ENCODE peak calls at places on chromosomes 12 and 14, in five cellular contexts. One of them, this sample, is unnamed.

GRCh38 chr14:44979740-44980346 is 17.9 kb downstream of the TOGARAM1 start:
- DNase-seq in endodermal cell: no peak
- DNase-seq in GM13977: no peak
- DNase-seq in Peyer's patch: no peak
- DNase-seq in AG04449: no peak
- DNase-seq in this sample: no peak

GRCh38 chr14:69877492-69877891 is 1.7 kb upstream of the SMOC1 start:
- DNase-seq in AG04449: no peak
- DNase-seq in Peyer's patch: no peak
- DNase-seq in GM13977: peak; percentile 65
- DNase-seq in endodermal cell: no peak
- DNase-seq in this sample: peak; percentile 45

GRCh38 chr12:55707841-55708694 is at the start of gene ITGA7:
- DNase-seq in endodermal cell: peak; percentile 100
- DNase-seq in GM13977: peak; percentile 80
- DNase-seq in Peyer's patch: peak; percentile 59
- DNase-seq in AG04449: no peak
- DNase-seq in this sample: peak; percentile 81

GRCh38 chr12:123269980-123270379 is 1.7 kb downstream of the CDK2AP1 start:
- DNase-seq in GM13977: peak; percentile 50
- DNase-seq in endodermal cell: no peak
- DNase-seq in AG04449: no peak
- DNase-seq in Peyer's patch: no peak
- DNase-seq in this sample: no peak

GRCh38 chr14:68638056-68638816 is 154.6 kb downstream of the ZFP36L1 start:
- DNase-seq in GM13977: no peak
- DNase-seq in Peyer's patch: no peak
- DNase-seq in endodermal cell: peak; percentile 33
- DNase-seq in AG04449: no peak
- DNase-seq in this sample: no peak

GRCh38 chr12:120865094-120865493 is 39.1 kb downstream of the SPPL3 start:
- DNase-seq in GM13977: no peak
- DNase-seq in Peyer's patch: no peak
- DNase-seq in endodermal cell: no peak
- DNase-seq in AG04449: no peak
- DNase-seq in this sample: no peak

GRCh38 chr14:103530390-103530789 is 1.4 kb downstream of the TRMT61A start:
- DNase-seq in Peyer's patch: no peak
- DNase-seq in AG04449: no peak
- DNase-seq in endodermal cell: peak; percentile 91
- DNase-seq in GM13977: no peak
- DNase-seq in this sample: no peak

GRCh38 chr14:59277659-59278058 is 89.2 kb downstream of the DAAM1 start:
- DNase-seq in endodermal cell: no peak
- DNase-seq in AG04449: no peak
- DNase-seq in GM13977: no peak
- DNase-seq in Peyer's patch: no peak
- DNase-seq in this sample: no peak

GRCh38 chr12:42372154-42372791 is 46.3 kb downstream of the PPHLN1 start:
- DNase-seq in GM13977: peak; percentile 38
- DNase-seq in AG04449: peak; percentile 4
- DNase-seq in endodermal cell: peak; percentile 62
- DNase-seq in Peyer's patch: no peak
- DNase-seq in this sample: peak; percentile 46

GRCh38 chr12:29103539-29103974 is 45.5 kb upstream of the FAR2 start:
- DNase-seq in AG04449: no peak
- DNase-seq in endodermal cell: no peak
- DNase-seq in GM13977: peak; percentile 45
- DNase-seq in Peyer's patch: peak; percentile 33
- DNase-seq in this sample: peak; percentile 36

GRCh38 chr12:19482551-19483109 is 43.3 kb downstream of the AEBP2 start:
- DNase-seq in endodermal cell: peak; percentile 83
- DNase-seq in GM13977: peak; percentile 19
- DNase-seq in Peyer's patch: peak; percentile 34
- DNase-seq in AG04449: no peak
- DNase-seq in this sample: peak; percentile 53

GRCh38 chr14:28542040-28542439 is 224.5 kb upstream of the FOXG1 start:
- DNase-seq in endodermal cell: no peak
- DNase-seq in GM13977: no peak
- DNase-seq in Peyer's patch: no peak
- DNase-seq in AG04449: no peak
- DNase-seq in this sample: no peak

GRCh38 chr14:106790189-106791036 is 1264.0 kb downstream of the TMEM121 start:
- DNase-seq in endodermal cell: peak; percentile 64
- DNase-seq in GM13977: peak; percentile 69
- DNase-seq in Peyer's patch: peak; percentile 86
- DNase-seq in AG04449: no peak
- DNase-seq in this sample: peak; percentile 77

GRCh38 chr12:8687846-8688601 is 9.8 kb upstream of the RIMKLB start:
- DNase-seq in GM13977: no peak
- DNase-seq in Peyer's patch: no peak
- DNase-seq in endodermal cell: peak; percentile 82
- DNase-seq in AG04449: no peak
- DNase-seq in this sample: no peak

GRCh38 chr14:93543766-93544165 is 113.0 kb downstream of the UNC79 start:
- DNase-seq in endodermal cell: no peak
- DNase-seq in GM13977: peak; percentile 14
- DNase-seq in AG04449: no peak
- DNase-seq in Peyer's patch: no peak
- DNase-seq in this sample: no peak
- TF ChIP-seq CTCF in endodermal cell: peak; percentile 67
- TF ChIP-seq CTCF in GM13977: peak; percentile 48
- TF ChIP-seq CTCF in AG04449: no peak
- TF ChIP-seq CTCF in Peyer's patch: peak; percentile 5
- TF ChIP-seq CTCF in this sample: peak; percentile 56

DNA sequence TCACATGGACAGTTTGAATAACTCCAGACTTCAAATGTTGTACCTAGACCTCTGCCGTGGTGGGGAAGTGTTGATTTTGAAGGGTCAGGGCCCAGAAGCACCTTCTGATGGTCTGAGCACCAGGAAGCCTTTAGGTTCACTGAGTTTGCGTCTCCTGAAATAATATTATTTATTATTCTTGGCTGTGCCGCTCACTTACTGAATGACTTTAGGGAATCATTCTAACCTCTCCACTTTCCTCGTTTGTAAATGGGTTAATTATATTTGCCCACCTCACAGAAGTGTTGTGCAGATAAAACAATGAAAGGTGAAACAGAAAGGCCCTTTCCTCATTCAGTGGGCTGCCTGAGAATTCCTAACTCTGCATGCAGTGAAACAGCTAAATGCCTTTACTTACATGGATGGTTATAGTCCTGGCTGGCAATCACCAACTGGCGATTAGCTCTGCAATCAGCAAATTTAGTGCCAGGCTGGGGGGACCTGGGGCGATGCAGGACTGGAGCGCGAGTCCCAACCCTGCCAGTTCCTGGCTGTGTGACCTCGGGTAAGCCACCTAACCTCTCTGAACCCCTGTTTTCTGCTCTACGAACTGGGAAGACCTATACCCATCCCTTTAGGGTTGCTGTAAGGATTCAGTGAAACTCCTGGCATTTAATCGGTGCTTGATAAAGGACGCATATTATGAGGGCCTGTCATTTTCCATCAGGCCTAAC is 57.5 kb downstream of the MAP1LC3B2 start:
- DNase-seq in Peyer's patch: no peak
- DNase-seq in endodermal cell: no peak
- DNase-seq in AG04449: no peak
- DNase-seq in GM13977: no peak
- DNase-seq in this sample: no peak
- TF ChIP-seq CTCF in Peyer's patch: no peak
- TF ChIP-seq CTCF in endodermal cell: no peak
- TF ChIP-seq CTCF in AG04449: no peak
- TF ChIP-seq CTCF in GM13977: no peak
- TF ChIP-seq CTCF in this sample: no peak

DNA sequence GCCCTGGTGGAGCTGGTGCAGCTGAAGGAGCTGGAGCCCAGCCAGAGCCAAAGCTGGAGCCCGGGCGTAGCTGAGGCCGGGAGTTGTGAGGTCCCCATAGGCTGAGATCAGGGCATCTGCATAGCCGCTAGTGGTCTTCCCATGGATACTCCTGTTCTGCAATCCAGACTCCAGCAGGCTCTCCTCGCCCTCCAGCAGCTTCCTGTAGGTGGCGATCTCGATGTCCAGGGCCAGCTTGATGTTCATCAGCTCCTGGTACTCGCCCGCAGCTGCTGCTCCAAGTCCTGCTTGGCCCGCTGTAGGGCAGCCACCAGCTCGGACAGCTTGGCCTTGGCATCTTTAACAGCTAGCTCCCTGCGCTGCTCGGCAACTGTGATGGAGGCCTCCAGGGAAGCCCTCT is 966.1 kb downstream of the FSCB start:
- DNase-seq in Peyer's patch: no peak
- DNase-seq in endodermal cell: peak; percentile 91
- DNase-seq in GM13977: no peak
- DNase-seq in AG04449: no peak
- DNase-seq in this sample: no peak
- TF ChIP-seq CTCF in Peyer's patch: no peak
- TF ChIP-seq CTCF in endodermal cell: peak; percentile 80
- TF ChIP-seq CTCF in GM13977: no peak
- TF ChIP-seq CTCF in AG04449: no peak
- TF ChIP-seq CTCF in this sample: no peak

DNA sequence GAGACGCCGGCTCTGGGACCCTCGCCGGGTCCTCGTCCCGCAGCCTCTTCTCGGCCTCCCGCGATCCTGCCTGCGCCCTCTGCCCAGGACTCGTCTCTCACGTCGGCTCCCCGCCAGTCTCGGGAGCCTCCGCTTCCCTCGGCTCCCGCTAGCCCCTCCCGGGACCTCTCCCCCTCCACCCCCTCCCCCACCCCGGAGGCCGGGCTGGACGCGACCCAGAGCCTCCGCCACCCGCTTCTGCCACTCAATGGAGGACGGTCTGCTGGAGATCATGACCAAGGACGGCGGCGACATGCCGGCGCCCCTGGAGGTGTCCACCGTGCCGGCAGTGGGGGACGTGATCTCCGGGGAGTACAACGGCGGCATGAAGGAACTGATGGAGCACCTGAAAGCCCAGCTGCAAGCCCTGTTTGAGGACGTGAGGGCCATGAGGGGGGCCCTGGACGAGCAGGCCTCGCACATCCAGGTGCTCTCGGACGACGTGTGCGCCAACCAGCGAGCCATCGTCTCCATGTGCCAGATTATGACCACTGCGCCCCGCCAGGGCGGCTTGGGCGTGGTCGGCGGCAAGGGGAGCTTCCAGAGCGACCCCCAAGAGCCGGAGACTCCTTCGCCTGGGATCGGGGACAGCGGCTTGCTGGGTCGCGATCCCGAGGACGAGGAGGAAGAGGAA is 568 bp downstream of the CCDC184 start:
- DNase-seq in AG04449: no peak
- DNase-seq in GM13977: no peak
- DNase-seq in Peyer's patch: no peak
- DNase-seq in endodermal cell: peak; percentile 79
- DNase-seq in this sample: no peak
- TF ChIP-seq CTCF in AG04449: no peak
- TF ChIP-seq CTCF in GM13977: no peak
- TF ChIP-seq CTCF in Peyer's patch: no peak
- TF ChIP-seq CTCF in endodermal cell: no peak
- TF ChIP-seq CTCF in this sample: no peak

This sample was measured in GM10248.